ENCODE peak calls at places on chromosomes 3 and 15, in nine cellular contexts. One of them, this sample, is unnamed.
A peak's percentile ranks its signal among the peaks of the same experiment; 100 is the strongest.

GRCh38 chr3:50286322-50287227 is 5.7 kb downstream of the IFRD2 start:
- DNase-seq in cardiac muscle cell: no peak
- DNase-seq in AG09309: no peak
- DNase-seq in NCI-H774: no peak
- DNase-seq in amygdala: no peak
- DNase-seq in SK-MEL-5: no peak
- DNase-seq in brain microvascular endothelial cell: no peak
- DNase-seq in left cardiac atrium: no peak
- DNase-seq in T-helper 9 cell: no peak
- DNase-seq in this sample: no peak

GRCh38 chr15:72358532-72359180 is 17.2 kb downstream of the HEXA start:
- DNase-seq in cardiac muscle cell: no peak
- DNase-seq in AG09309: peak; percentile 35
- DNase-seq in NCI-H774: no peak
- DNase-seq in amygdala: no peak
- DNase-seq in SK-MEL-5: peak; percentile 23
- DNase-seq in brain microvascular endothelial cell: peak; percentile 61
- DNase-seq in left cardiac atrium: peak; percentile 60
- DNase-seq in T-helper 9 cell: no peak
- DNase-seq in this sample: no peak

GRCh38 chr3:28933337-28933736 is 347.5 kb upstream of the RBMS3 start:
- DNase-seq in cardiac muscle cell: no peak
- DNase-seq in AG09309: no peak
- DNase-seq in NCI-H774: no peak
- DNase-seq in amygdala: no peak
- DNase-seq in SK-MEL-5: no peak
- DNase-seq in brain microvascular endothelial cell: no peak
- DNase-seq in left cardiac atrium: no peak
- DNase-seq in T-helper 9 cell: no peak
- DNase-seq in this sample: no peak

GRCh38 chr15:80619677-80620076 is 75.4 kb upstream of the ABHD17C start:
- DNase-seq in cardiac muscle cell: no peak
- DNase-seq in AG09309: no peak
- DNase-seq in NCI-H774: no peak
- DNase-seq in amygdala: no peak
- DNase-seq in SK-MEL-5: peak; percentile 53
- DNase-seq in brain microvascular endothelial cell: no peak
- DNase-seq in left cardiac atrium: no peak
- DNase-seq in T-helper 9 cell: no peak
- DNase-seq in this sample: no peak

GRCh38 chr3:57675530-57675929 is 17.3 kb downstream of the DENND6A start:
- DNase-seq in cardiac muscle cell: no peak
- DNase-seq in AG09309: no peak
- DNase-seq in NCI-H774: no peak
- DNase-seq in amygdala: no peak
- DNase-seq in SK-MEL-5: no peak
- DNase-seq in brain microvascular endothelial cell: no peak
- DNase-seq in left cardiac atrium: no peak
- DNase-seq in T-helper 9 cell: no peak
- DNase-seq in this sample: no peak

GRCh38 chr3:185176756-185177359 is 24.0 kb upstream of the C3orf70 start:
- DNase-seq in cardiac muscle cell: peak; percentile 54
- DNase-seq in AG09309: no peak
- DNase-seq in NCI-H774: peak; percentile 31
- DNase-seq in amygdala: no peak
- DNase-seq in SK-MEL-5: peak; percentile 67
- DNase-seq in brain microvascular endothelial cell: peak; percentile 37
- DNase-seq in left cardiac atrium: peak; percentile 28
- DNase-seq in T-helper 9 cell: no peak
- DNase-seq in this sample: no peak

GRCh38 chr3:53595660-53596059 is 101.2 kb downstream of the CACNA1D start:
- DNase-seq in cardiac muscle cell: no peak
- DNase-seq in AG09309: no peak
- DNase-seq in NCI-H774: no peak
- DNase-seq in amygdala: no peak
- DNase-seq in SK-MEL-5: no peak
- DNase-seq in brain microvascular endothelial cell: no peak
- DNase-seq in left cardiac atrium: no peak
- DNase-seq in T-helper 9 cell: no peak
- DNase-seq in this sample: no peak

GRCh38 chr15:69628256-69629093 is 175.9 kb downstream of the RPLP1 start:
- DNase-seq in cardiac muscle cell: no peak
- DNase-seq in AG09309: no peak
- DNase-seq in NCI-H774: peak; percentile 4
- DNase-seq in amygdala: no peak
- DNase-seq in SK-MEL-5: no peak
- DNase-seq in brain microvascular endothelial cell: no peak
- DNase-seq in left cardiac atrium: no peak
- DNase-seq in T-helper 9 cell: no peak
- DNase-seq in this sample: no peak

GRCh38 chr3:66577804-66578203 is 77.0 kb upstream of the LRIG1 start:
- DNase-seq in cardiac muscle cell: no peak
- DNase-seq in AG09309: no peak
- DNase-seq in NCI-H774: no peak
- DNase-seq in amygdala: no peak
- DNase-seq in SK-MEL-5: no peak
- DNase-seq in brain microvascular endothelial cell: no peak
- DNase-seq in left cardiac atrium: no peak
- DNase-seq in T-helper 9 cell: no peak
- DNase-seq in this sample: no peak

GRCh38 chr15:90645873-90646605 is 71.1 kb upstream of the BLM start:
- DNase-seq in cardiac muscle cell: no peak
- DNase-seq in AG09309: no peak
- DNase-seq in NCI-H774: no peak
- DNase-seq in amygdala: no peak
- DNase-seq in SK-MEL-5: no peak
- DNase-seq in brain microvascular endothelial cell: no peak
- DNase-seq in left cardiac atrium: no peak
- DNase-seq in T-helper 9 cell: no peak
- DNase-seq in this sample: no peak

GRCh38 chr15:80462111-80462510 is 57.9 kb downstream of the ARNT2 start:
- DNase-seq in cardiac muscle cell: no peak
- DNase-seq in AG09309: no peak
- DNase-seq in NCI-H774: no peak
- DNase-seq in amygdala: no peak
- DNase-seq in SK-MEL-5: no peak
- DNase-seq in brain microvascular endothelial cell: no peak
- DNase-seq in left cardiac atrium: no peak
- DNase-seq in T-helper 9 cell: no peak
- DNase-seq in this sample: no peak

GRCh38 chr3:45786801-45787495 is 9.4 kb downstream of the SLC6A20 start:
- DNase-seq in cardiac muscle cell: no peak
- DNase-seq in AG09309: no peak
- DNase-seq in NCI-H774: peak; percentile 44
- DNase-seq in amygdala: no peak
- DNase-seq in SK-MEL-5: no peak
- DNase-seq in brain microvascular endothelial cell: no peak
- DNase-seq in left cardiac atrium: no peak
- DNase-seq in T-helper 9 cell: no peak
- DNase-seq in this sample: no peak

GRCh38 chr15:101357333-101357732 is 62.3 kb upstream of the SNRPA1 start:
- DNase-seq in cardiac muscle cell: peak; percentile 17
- DNase-seq in AG09309: no peak
- DNase-seq in NCI-H774: no peak
- DNase-seq in amygdala: no peak
- DNase-seq in SK-MEL-5: no peak
- DNase-seq in brain microvascular endothelial cell: no peak
- DNase-seq in left cardiac atrium: no peak
- DNase-seq in T-helper 9 cell: no peak
- DNase-seq in this sample: no peak

GRCh38 chr3:41053220-41053619 is 146.1 kb upstream of the CTNNB1 start:
- DNase-seq in cardiac muscle cell: no peak
- DNase-seq in AG09309: no peak
- DNase-seq in NCI-H774: no peak
- DNase-seq in amygdala: no peak
- DNase-seq in SK-MEL-5: no peak
- DNase-seq in brain microvascular endothelial cell: no peak
- DNase-seq in left cardiac atrium: no peak
- DNase-seq in T-helper 9 cell: no peak
- DNase-seq in this sample: no peak

GRCh38 chr3:159977295-159977694 is 11.3 kb upstream of the IL12A start:
- DNase-seq in cardiac muscle cell: no peak
- DNase-seq in AG09309: no peak
- DNase-seq in NCI-H774: no peak
- DNase-seq in amygdala: no peak
- DNase-seq in SK-MEL-5: no peak
- DNase-seq in brain microvascular endothelial cell: no peak
- DNase-seq in left cardiac atrium: no peak
- DNase-seq in T-helper 9 cell: no peak
- DNase-seq in this sample: no peak

GRCh38 chr3:123444023-123444422 is 4.9 kb downstream of the ADCY5 start:
- DNase-seq in cardiac muscle cell: peak; percentile 25
- DNase-seq in AG09309: no peak
- DNase-seq in NCI-H774: no peak
- DNase-seq in amygdala: peak; percentile 49
- DNase-seq in SK-MEL-5: no peak
- DNase-seq in brain microvascular endothelial cell: no peak
- DNase-seq in left cardiac atrium: no peak
- DNase-seq in T-helper 9 cell: no peak
- DNase-seq in this sample: no peak

GRCh38 chr3:107241217-107241616 is 136.0 kb upstream of the CCDC54 start:
- DNase-seq in cardiac muscle cell: peak; percentile 24
- DNase-seq in AG09309: no peak
- DNase-seq in NCI-H774: peak; percentile 38
- DNase-seq in amygdala: no peak
- DNase-seq in SK-MEL-5: peak; percentile 89
- DNase-seq in brain microvascular endothelial cell: no peak
- DNase-seq in left cardiac atrium: peak; percentile 37
- DNase-seq in T-helper 9 cell: no peak
- DNase-seq in this sample: no peak

This sample was measured in central memory CD4-positive, alpha-beta T cell.